ENCODE peak calls at places on chromosome 12, in nine cellular contexts. One of them, this sample, is unnamed.

GRCh38 chr12:110015132-110015531 is 15.9 kb downstream of the ANKRD13A start:
- DNase-seq in A549: no peak
- DNase-seq in AG04449: no peak
- DNase-seq in endothelial cell: no peak
- DNase-seq in type B pancreatic cell: no peak
- DNase-seq in T-helper 9 cell: no peak
- DNase-seq in CD4-positive, CD25-positive, alpha-beta regulatory T cell: peak
- DNase-seq in left lung: no peak
- DNase-seq in nucleus accumbens: no peak
- DNase-seq in this sample: no peak

GRCh38 chr12:121005346-121005815 is 10.9 kb downstream of the C12orf43 start:
- DNase-seq in A549: peak
- DNase-seq in AG04449: no peak
- DNase-seq in endothelial cell: peak
- DNase-seq in type B pancreatic cell: no peak
- DNase-seq in T-helper 9 cell: peak
- DNase-seq in CD4-positive, CD25-positive, alpha-beta regulatory T cell: peak
- DNase-seq in left lung: no peak
- DNase-seq in nucleus accumbens: no peak
- DNase-seq in this sample: no peak

GRCh38 chr12:65673732-65674131 is 150.6 kb upstream of the HMGA2 start:
- DNase-seq in A549: no peak
- DNase-seq in AG04449: no peak
- DNase-seq in endothelial cell: no peak
- DNase-seq in type B pancreatic cell: no peak
- DNase-seq in T-helper 9 cell: no peak
- DNase-seq in CD4-positive, CD25-positive, alpha-beta regulatory T cell: no peak
- DNase-seq in left lung: no peak
- DNase-seq in nucleus accumbens: no peak
- DNase-seq in this sample: no peak

GRCh38 chr12:85920324-85920947 is 46.3 kb downstream of the NTS start:
- DNase-seq in A549: peak
- DNase-seq in AG04449: no peak
- DNase-seq in endothelial cell: no peak
- DNase-seq in type B pancreatic cell: no peak
- DNase-seq in T-helper 9 cell: no peak
- DNase-seq in CD4-positive, CD25-positive, alpha-beta regulatory T cell: peak
- DNase-seq in left lung: no peak
- DNase-seq in nucleus accumbens: no peak
- DNase-seq in this sample: no peak

GRCh38 chr12:16165506-16165905 is 112.0 kb downstream of the SLC15A5 start:
- DNase-seq in A549: peak
- DNase-seq in AG04449: peak
- DNase-seq in endothelial cell: peak
- DNase-seq in type B pancreatic cell: no peak
- DNase-seq in T-helper 9 cell: no peak
- DNase-seq in CD4-positive, CD25-positive, alpha-beta regulatory T cell: no peak
- DNase-seq in left lung: no peak
- DNase-seq in nucleus accumbens: peak
- DNase-seq in this sample: no peak

GRCh38 chr12:56321027-56321426 is 5.2 kb upstream of the CNPY2 start:
- DNase-seq in A549: no peak
- DNase-seq in AG04449: no peak
- DNase-seq in endothelial cell: no peak
- DNase-seq in type B pancreatic cell: no peak
- DNase-seq in T-helper 9 cell: no peak
- DNase-seq in CD4-positive, CD25-positive, alpha-beta regulatory T cell: no peak
- DNase-seq in left lung: no peak
- DNase-seq in nucleus accumbens: no peak
- DNase-seq in this sample: no peak

GRCh38 chr12:25958254-25959068 is at the start of gene RASSF8:
- DNase-seq in A549: peak
- DNase-seq in AG04449: no peak
- DNase-seq in endothelial cell: peak
- DNase-seq in type B pancreatic cell: peak
- DNase-seq in T-helper 9 cell: no peak
- DNase-seq in CD4-positive, CD25-positive, alpha-beta regulatory T cell: peak
- DNase-seq in left lung: peak
- DNase-seq in nucleus accumbens: peak
- DNase-seq in this sample: peak

GRCh38 chr12:130872179-130873096 is 572 bp downstream of the RAN start:
- DNase-seq in A549: peak
- DNase-seq in AG04449: no peak
- DNase-seq in endothelial cell: peak
- DNase-seq in type B pancreatic cell: no peak
- DNase-seq in T-helper 9 cell: peak
- DNase-seq in CD4-positive, CD25-positive, alpha-beta regulatory T cell: peak
- DNase-seq in left lung: no peak
- DNase-seq in nucleus accumbens: peak
- DNase-seq in this sample: peak

GRCh38 chr12:1661553-1662335 is 29.1 kb upstream of the ADIPOR2 start:
- DNase-seq in A549: peak
- DNase-seq in AG04449: peak
- DNase-seq in endothelial cell: peak
- DNase-seq in type B pancreatic cell: peak
- DNase-seq in T-helper 9 cell: peak
- DNase-seq in CD4-positive, CD25-positive, alpha-beta regulatory T cell: peak
- DNase-seq in left lung: peak
- DNase-seq in nucleus accumbens: peak
- DNase-seq in this sample: peak

GRCh38 chr12:25723921-25724491 is 170.9 kb upstream of the LMNTD1 start:
- DNase-seq in A549: no peak
- DNase-seq in AG04449: no peak
- DNase-seq in endothelial cell: no peak
- DNase-seq in type B pancreatic cell: no peak
- DNase-seq in T-helper 9 cell: no peak
- DNase-seq in CD4-positive, CD25-positive, alpha-beta regulatory T cell: no peak
- DNase-seq in left lung: no peak
- DNase-seq in nucleus accumbens: no peak
- DNase-seq in this sample: no peak

GRCh38 chr12:65824314-65824563 is at the start of gene HMGA2:
- DNase-seq in A549: no peak
- DNase-seq in AG04449: no peak
- DNase-seq in endothelial cell: peak
- DNase-seq in type B pancreatic cell: peak
- DNase-seq in T-helper 9 cell: no peak
- DNase-seq in CD4-positive, CD25-positive, alpha-beta regulatory T cell: peak
- DNase-seq in left lung: peak
- DNase-seq in nucleus accumbens: peak
- DNase-seq in this sample: peak

GRCh38 chr12:49644620-49644994 is 21.2 kb downstream of the PRPF40B start:
- DNase-seq in A549: peak
- DNase-seq in AG04449: no peak
- DNase-seq in endothelial cell: peak
- DNase-seq in type B pancreatic cell: peak
- DNase-seq in T-helper 9 cell: peak
- DNase-seq in CD4-positive, CD25-positive, alpha-beta regulatory T cell: peak
- DNase-seq in left lung: peak
- DNase-seq in nucleus accumbens: peak
- DNase-seq in this sample: peak

GRCh38 chr12:110382683-110383082 is 20.8 kb downstream of the ANAPC7 start:
- DNase-seq in A549: no peak
- DNase-seq in AG04449: no peak
- DNase-seq in endothelial cell: no peak
- DNase-seq in type B pancreatic cell: no peak
- DNase-seq in T-helper 9 cell: no peak
- DNase-seq in CD4-positive, CD25-positive, alpha-beta regulatory T cell: peak
- DNase-seq in left lung: no peak
- DNase-seq in nucleus accumbens: no peak
- DNase-seq in this sample: no peak

GRCh38 chr12:47950856-47951468 is 12.4 kb upstream of the TMEM106C start:
- DNase-seq in A549: no peak
- DNase-seq in AG04449: no peak
- DNase-seq in endothelial cell: no peak
- DNase-seq in type B pancreatic cell: no peak
- DNase-seq in T-helper 9 cell: no peak
- DNase-seq in CD4-positive, CD25-positive, alpha-beta regulatory T cell: no peak
- DNase-seq in left lung: no peak
- DNase-seq in nucleus accumbens: no peak
- DNase-seq in this sample: no peak

GRCh38 chr12:112458330-112458729 is 39.6 kb downstream of the PTPN11 start:
- DNase-seq in A549: no peak
- DNase-seq in AG04449: no peak
- DNase-seq in endothelial cell: no peak
- DNase-seq in type B pancreatic cell: no peak
- DNase-seq in T-helper 9 cell: no peak
- DNase-seq in CD4-positive, CD25-positive, alpha-beta regulatory T cell: no peak
- DNase-seq in left lung: no peak
- DNase-seq in nucleus accumbens: no peak
- DNase-seq in this sample: no peak

GRCh38 chr12:116135209-116135930 is 142.1 kb downstream of the MED13L start:
- DNase-seq in A549: peak
- DNase-seq in AG04449: no peak
- DNase-seq in endothelial cell: no peak
- DNase-seq in type B pancreatic cell: no peak
- DNase-seq in T-helper 9 cell: no peak
- DNase-seq in CD4-positive, CD25-positive, alpha-beta regulatory T cell: no peak
- DNase-seq in left lung: no peak
- DNase-seq in nucleus accumbens: no peak
- DNase-seq in this sample: no peak

GRCh38 chr12:94149781-94150482 is 1.6 kb downstream of the PLXNC1 start:
- DNase-seq in A549: peak
- DNase-seq in AG04449: no peak
- DNase-seq in endothelial cell: peak
- DNase-seq in type B pancreatic cell: no peak
- DNase-seq in T-helper 9 cell: no peak
- DNase-seq in CD4-positive, CD25-positive, alpha-beta regulatory T cell: peak
- DNase-seq in left lung: peak
- DNase-seq in nucleus accumbens: peak
- DNase-seq in this sample: peak

GRCh38 chr12:32115404-32116104 is 8.9 kb downstream of the BICD1 start:
- DNase-seq in A549: peak
- DNase-seq in AG04449: peak
- DNase-seq in endothelial cell: no peak
- DNase-seq in type B pancreatic cell: no peak
- DNase-seq in T-helper 9 cell: no peak
- DNase-seq in CD4-positive, CD25-positive, alpha-beta regulatory T cell: no peak
- DNase-seq in left lung: peak
- DNase-seq in nucleus accumbens: peak
- DNase-seq in this sample: peak

GRCh38 chr12:3252416-3252815 is 175.2 kb downstream of the TSPAN9 start:
- DNase-seq in A549: no peak
- DNase-seq in AG04449: no peak
- DNase-seq in endothelial cell: no peak
- DNase-seq in type B pancreatic cell: no peak
- DNase-seq in T-helper 9 cell: no peak
- DNase-seq in CD4-positive, CD25-positive, alpha-beta regulatory T cell: no peak
- DNase-seq in left lung: peak
- DNase-seq in nucleus accumbens: peak
- DNase-seq in this sample: no peak

GRCh38 chr12:110279561-110279960 is 1.5 kb upstream of the ATP2A2 start:
- DNase-seq in A549: no peak
- DNase-seq in AG04449: no peak
- DNase-seq in endothelial cell: no peak
- DNase-seq in type B pancreatic cell: no peak
- DNase-seq in T-helper 9 cell: no peak
- DNase-seq in CD4-positive, CD25-positive, alpha-beta regulatory T cell: no peak
- DNase-seq in left lung: no peak
- DNase-seq in nucleus accumbens: no peak
- DNase-seq in this sample: no peak

This sample was measured in upper lobe of right lung.